ENCODE peak calls at places on chromosomes 2 and 18, in six cellular contexts. Q is HTR-8/SVneo; B is nucleus accumbens; F is stimulated activated naive CD8-positive, alpha-beta T cell treated with anti-CD3 and anti-CD28 coated beads, Interleukin-15, Interleukin-2, amounts not matched to agents 100 U/mL and 50 U/mL, for 24 hours; P is HS-27A; K is T-helper 9 cell. A is an unnamed sample.

GRCh38 chr2:75589344-75590105 is 28.8 kb upstream of the EVA1A start:
- DNase-seq in Q (no peak), B (no peak), F (no peak), P (no peak), K (no peak), A (no peak)

GRCh38 chr2:71609958-71610357 is 156.6 kb downstream of the DYSF start:
- DNase-seq in Q (peak), B (no peak), F (no peak), P (no peak), K (no peak), A (peak)

GRCh38 chr2:216619411-216620393 is 13.5 kb upstream of the IGFBP2 start:
- DNase-seq in Q (no peak), B (no peak), F (no peak), P (no peak), K (no peak), A (no peak)

GRCh38 chr2:231721641-231722310 is 13.5 kb downstream of the PTMA start:
- DNase-seq in Q (no peak), B (no peak), F (no peak), P (no peak), K (no peak), A (no peak)

GRCh38 chr2:70403267-70404053 is 101.6 kb upstream of the FAM136A start:
- DNase-seq in Q (no peak), B (no peak), F (no peak), P (no peak), K (no peak), A (no peak)

GRCh38 chr2:69789762-69790600 is 39.5 kb upstream of the GMCL1 start:
- DNase-seq in Q (no peak), B (no peak), F (no peak), P (no peak), K (no peak), A (no peak)

GRCh38 chr2:122236152-122236892 is 480.9 kb downstream of the TSN start:
- DNase-seq in Q (peak), B (no peak), F (no peak), P (peak), K (no peak), A (no peak)

GRCh38 chr2:209049608-209050007 is 374.2 kb upstream of the MAP2 start:
- DNase-seq in Q (no peak), B (no peak), F (no peak), P (no peak), K (no peak), A (no peak)

GRCh38 chr18:41771971-41772370 is 183.1 kb upstream of the PIK3C3 start:
- DNase-seq in Q (no peak), B (no peak), F (no peak), P (no peak), K (no peak), A (no peak)

GRCh38 chr2:64227603-64228125 is 83.4 kb upstream of the PELI1 start:
- DNase-seq in Q (no peak), B (no peak), F (no peak), P (no peak), K (no peak), A (no peak)

GRCh38 chr18:59054892-59055291 is 84.8 kb upstream of the SEC11C start:
- DNase-seq in Q (no peak), B (no peak), F (no peak), P (no peak), K (no peak), A (no peak)

GRCh38 chr18:27483266-27483665 is 298.2 kb upstream of the CHST9 start:
- DNase-seq in Q (no peak), B (no peak), F (no peak), P (no peak), K (no peak), A (no peak)

GRCh38 chr18:68391801-68392200 is 323.1 kb downstream of the TMX3 start:
- DNase-seq in Q (no peak), B (no peak), F (no peak), P (no peak), K (no peak), A (no peak)

GRCh38 chr2:159713691-159714585 is 1.6 kb downstream of the MARCHF7 start:
- DNase-seq in Q (no peak), B (no peak), F (no peak), P (no peak), K (no peak), A (no peak)

GRCh38 chr2:213152065-213152794 is 818 bp upstream of the IKZF2 start:
- DNase-seq in Q (peak), B (peak), F (peak), P (no peak), K (peak), A (no peak)

GRCh38 chr2:177015526-177015925 is 197.1 kb upstream of the HNRNPA3 start:
- DNase-seq in Q (no peak), B (no peak), F (no peak), P (no peak), K (no peak), A (no peak)

GRCh38 chr2:122096788-122097187 is 341.3 kb downstream of the TSN start:
- DNase-seq in Q (no peak), B (no peak), F (no peak), P (no peak), K (no peak), A (no peak)

GRCh38 chr2:205188516-205189138 is 493.7 kb upstream of the NRP2 start:
- DNase-seq in Q (no peak), B (peak), F (no peak), P (no peak), K (no peak), A (no peak)

GRCh38 chr2:29615183-29615582 is 306.2 kb downstream of the ALK start:
- DNase-seq in Q (no peak), B (no peak), F (no peak), P (no peak), K (no peak), A (no peak)

GRCh38 chr2:3261511-3261910 is 116.1 kb downstream of the EIPR1 start:
- DNase-seq in Q (no peak), B (no peak), F (no peak), P (no peak), K (no peak), A (no peak)

GRCh38 chr2:119469661-119470297 is 38.1 kb downstream of the TMEM37 start:
- DNase-seq in Q (no peak), B (no peak), F (no peak), P (no peak), K (no peak), A (no peak)

GRCh38 chr2:119659601-119660342 is 19.2 kb upstream of the TMEM177 start:
- DNase-seq in Q (peak), B (no peak), F (peak), P (no peak), K (peak), A (no peak)

GRCh38 chr2:24855703-24856102 is 62.5 kb downstream of the CENPO start:
- DNase-seq in Q (peak), B (no peak), F (no peak), P (no peak), K (no peak), A (no peak)

GRCh38 chr18:48037481-48038271 is 107.2 kb upstream of the SMAD2 start:
- DNase-seq in Q (no peak), B (no peak), F (no peak), P (no peak), K (no peak), A (no peak)

GRCh38 chr18:11268691-11269686 is 119.6 kb upstream of the PIEZO2 start:
- DNase-seq in Q (no peak), B (no peak), F (no peak), P (no peak), K (no peak), A (no peak)

GRCh38 chr2:141137121-141137693 is 993.6 kb downstream of the LRP1B start:
- DNase-seq in Q (no peak), B (no peak), F (no peak), P (no peak), K (no peak), A (no peak)

GRCh38 chr2:12931211-12931844 is 214.6 kb downstream of the TRIB2 start:
- DNase-seq in Q (peak), B (peak), F (no peak), P (peak), K (no peak), A (no peak)

GRCh38 chr2:241156997-241157441 is 6.8 kb downstream of the PPP1R7 start:
- DNase-seq in Q (no peak), B (no peak), F (no peak), P (no peak), K (no peak), A (no peak)

GRCh38 chr2:101168647-101169046 is 17.5 kb upstream of the TBC1D8 start:
- DNase-seq in Q (no peak), B (no peak), F (no peak), P (no peak), K (no peak), A (no peak)

GRCh38 chr2:174631009-174631981 is 33.7 kb upstream of the WIPF1 start:
- DNase-seq in Q (no peak), B (no peak), F (no peak), P (no peak), K (no peak), A (no peak)

GRCh38 chr2:84495539-84496146 is 20.7 kb upstream of the DNAH6 start:
- DNase-seq in Q (peak), B (no peak), F (no peak), P (peak), K (no peak), A (no peak)

GRCh38 chr18:59881728-59882685 is 17.8 kb upstream of the PMAIP1 start:
- DNase-seq in Q (no peak), B (no peak), F (peak), P (no peak), K (no peak), A (no peak)

GRCh38 chr2:174438146-174438886 is 42.8 kb downstream of the SCRN3 start:
- DNase-seq in Q (no peak), B (peak), F (no peak), P (no peak), K (no peak), A (no peak)

GRCh38 chr18:45386256-45386655 is 229.0 kb upstream of the SLC14A2 start:
- DNase-seq in Q (no peak), B (no peak), F (peak), P (no peak), K (no peak), A (no peak)

GRCh38 chr2:94984964-94985575 is 40.4 kb upstream of the MAL start:
- DNase-seq in Q (no peak), B (no peak), F (no peak), P (no peak), K (no peak), A (no peak)

GRCh38 chr2:190679813-190680591 is 31.1 kb downstream of the NAB1 start:
- DNase-seq in Q (peak), B (no peak), F (peak), P (no peak), K (peak), A (no peak)